ENCODE peak calls at places on chromosomes 3 and 15, in six cellular contexts. U is stimulated activated CD4-positive, alpha-beta T cell treated with anti-CD3 and anti-CD28 coated beads, Interleukin-1b, Interleukin-23, amount 100 ng/mL, for 24 hours; O is HT1080; V is HS-27A; J is mesendoderm; T is tibial nerve. P is an unnamed sample.

GRCh38 chr15:71607383-71607782 is 203.0 kb upstream of the NR2E3 start:
- DNase-seq in U (no peak), O (no peak), V (no peak), J (no peak), T (peak), P (no peak)

GRCh38 chr15:76382987-76383728 is 46.6 kb downstream of the ISL2 start:
- DNase-seq in U (no peak), O (no peak), V (no peak), J (no peak), T (no peak), P (no peak)

GRCh38 chr15:94263341-94264273 is 32.2 kb downstream of the MCTP2 start:
- DNase-seq in U (no peak), O (no peak), V (no peak), J (no peak), T (no peak), P (no peak)

GRCh38 chr15:57861805-57862586 is 155.5 kb downstream of the POLR2M start:
- DNase-seq in U (no peak), O (peak), V (peak), J (no peak), T (no peak), P (no peak)

GRCh38 chr15:35289029-35289617 is 204.0 kb upstream of the NANOGP8 start:
- DNase-seq in U (no peak), O (peak), V (no peak), J (peak), T (no peak), P (peak)

GRCh38 chr3:127722928-127723603 is 50.3 kb downstream of the ABTB1 start:
- DNase-seq in U (no peak), O (no peak), V (no peak), J (peak), T (no peak), P (peak)

GRCh38 chr3:123773681-123774431 is 110.3 kb downstream of the MYLK start:
- DNase-seq in U (no peak), O (peak), V (no peak), J (no peak), T (peak), P (no peak)

GRCh38 chr3:108862865-108863798 is 40.5 kb downstream of the TRAT1 start:
- DNase-seq in U (no peak), O (peak), V (peak), J (peak), T (no peak), P (no peak)

GRCh38 chr3:153960701-153961100 is 160.5 kb upstream of the ARHGEF26 start:
- DNase-seq in U (no peak), O (no peak), V (no peak), J (no peak), T (no peak), P (no peak)

GRCh38 chr3:31620656-31621055 is 87.9 kb downstream of the STT3B start:
- DNase-seq in U (no peak), O (no peak), V (no peak), J (no peak), T (no peak), P (peak)